ENCODE peak calls at places on chromosomes 6 and 20, in six cellular contexts. One of them, this sample, is unnamed.

GRCh38 chr6:39887692-39888450 is 46.4 kb downstream of the MOCS1 start:
- DNase-seq in K562: no peak
- DNase-seq in IMR-90: peak; percentile 95
- DNase-seq in uterus: peak; percentile 78
- DNase-seq in ovary: peak; percentile 81
- DNase-seq in A549: peak; percentile 9
- DNase-seq in this sample: no peak

GRCh38 chr6:131065112-131065823 is 2.2 kb upstream of the EPB41L2 start:
- DNase-seq in K562: no peak
- DNase-seq in IMR-90: no peak
- DNase-seq in uterus: no peak
- DNase-seq in ovary: no peak
- DNase-seq in A549: no peak
- DNase-seq in this sample: no peak

GRCh38 chr6:30810813-30811329 is 66.5 kb upstream of the IER3 start:
- DNase-seq in K562: no peak
- DNase-seq in IMR-90: no peak
- DNase-seq in uterus: no peak
- DNase-seq in ovary: no peak
- DNase-seq in A549: no peak
- DNase-seq in this sample: peak; percentile 73

GRCh38 chr6:25882066-25882496 is 8.0 kb upstream of the SLC17A3 start:
- DNase-seq in K562: no peak
- DNase-seq in IMR-90: no peak
- DNase-seq in uterus: peak; percentile 11
- DNase-seq in ovary: peak; percentile 9
- DNase-seq in A549: peak; percentile 77
- DNase-seq in this sample: no peak

GRCh38 chr6:124057448-124057847 is 253.8 kb downstream of the NKAIN2 start:
- DNase-seq in K562: no peak
- DNase-seq in IMR-90: no peak
- DNase-seq in uterus: no peak
- DNase-seq in ovary: no peak
- DNase-seq in A549: no peak
- DNase-seq in this sample: no peak

GRCh38 chr20:21496452-21496851 is 17.4 kb downstream of the NKX2-2 start:
- DNase-seq in K562: no peak
- DNase-seq in IMR-90: no peak
- DNase-seq in uterus: no peak
- DNase-seq in ovary: no peak
- DNase-seq in A549: no peak
- DNase-seq in this sample: no peak

GRCh38 chr6:20044883-20045282 is 167.4 kb downstream of the MBOAT1 start:
- DNase-seq in K562: no peak
- DNase-seq in IMR-90: no peak
- DNase-seq in uterus: no peak
- DNase-seq in ovary: no peak
- DNase-seq in A549: no peak
- DNase-seq in this sample: no peak

GRCh38 chr6:4997862-4998261 is 6.0 kb downstream of the RPP40 start:
- DNase-seq in K562: no peak
- DNase-seq in IMR-90: no peak
- DNase-seq in uterus: no peak
- DNase-seq in ovary: no peak
- DNase-seq in A549: no peak
- DNase-seq in this sample: no peak

GRCh38 chr6:138692058-138692977 is 81.3 kb upstream of the CCDC28A start:
- DNase-seq in K562: peak; percentile 92
- DNase-seq in IMR-90: peak; percentile 50
- DNase-seq in uterus: peak; percentile 68
- DNase-seq in ovary: peak; percentile 42
- DNase-seq in A549: peak; percentile 42
- DNase-seq in this sample: peak; percentile 66

GRCh38 chr6:170207586-170207985 is 83.3 kb downstream of the DLL1 start:
- DNase-seq in K562: no peak
- DNase-seq in IMR-90: no peak
- DNase-seq in uterus: no peak
- DNase-seq in ovary: no peak
- DNase-seq in A549: no peak
- DNase-seq in this sample: peak; percentile 2

GRCh38 chr6:82589509-82590206 is 226.0 kb downstream of the TPBG start:
- DNase-seq in K562: no peak
- DNase-seq in IMR-90: peak; percentile 64
- DNase-seq in uterus: no peak
- DNase-seq in ovary: no peak
- DNase-seq in A549: peak; percentile 67
- DNase-seq in this sample: no peak

GRCh38 chr6:111870751-111871064 is 2.5 kb downstream of the FYN start:
- DNase-seq in K562: no peak
- DNase-seq in IMR-90: no peak
- DNase-seq in uterus: no peak
- DNase-seq in ovary: no peak
- DNase-seq in A549: no peak
- DNase-seq in this sample: no peak

GRCh38 chr6:107423474-107423873 is 35.9 kb downstream of the PDSS2 start:
- DNase-seq in K562: no peak
- DNase-seq in IMR-90: no peak
- DNase-seq in uterus: no peak
- DNase-seq in ovary: no peak
- DNase-seq in A549: no peak
- DNase-seq in this sample: no peak

GRCh38 chr6:63597142-63598000 is 25.1 kb downstream of the LOC128125822 start:
- DNase-seq in K562: no peak
- DNase-seq in IMR-90: no peak
- DNase-seq in uterus: no peak
- DNase-seq in ovary: no peak
- DNase-seq in A549: no peak
- DNase-seq in this sample: no peak

GRCh38 chr6:14270925-14271791 is 153.6 kb downstream of the CD83 start:
- DNase-seq in K562: peak; percentile 54
- DNase-seq in IMR-90: peak; percentile 74
- DNase-seq in uterus: no peak
- DNase-seq in ovary: no peak
- DNase-seq in A549: peak; percentile 92
- DNase-seq in this sample: no peak

GRCh38 chr6:19866900-19867627 is 29.9 kb downstream of the ID4 start:
- DNase-seq in K562: no peak
- DNase-seq in IMR-90: peak; percentile 55
- DNase-seq in uterus: no peak
- DNase-seq in ovary: no peak
- DNase-seq in A549: no peak
- DNase-seq in this sample: peak; percentile 9

GRCh38 chr6:170178561-170179477 is 112.1 kb downstream of the DLL1 start:
- DNase-seq in K562: no peak
- DNase-seq in IMR-90: peak; percentile 21
- DNase-seq in uterus: no peak
- DNase-seq in ovary: no peak
- DNase-seq in A549: no peak
- DNase-seq in this sample: peak; percentile 88

GRCh38 chr20:41167481-41168253 is 30.3 kb downstream of the PLCG1 start:
- DNase-seq in K562: no peak
- DNase-seq in IMR-90: no peak
- DNase-seq in uterus: no peak
- DNase-seq in ovary: no peak
- DNase-seq in A549: no peak
- DNase-seq in this sample: no peak

GRCh38 chr6:141580988-141581387 is 551.7 kb upstream of the GJE1 start:
- DNase-seq in K562: no peak
- DNase-seq in IMR-90: peak; percentile 36
- DNase-seq in uterus: no peak
- DNase-seq in ovary: no peak
- DNase-seq in A549: no peak
- DNase-seq in this sample: no peak

GRCh38 chr6:56430629-56431600 is 183.5 kb upstream of the COL21A1 start:
- DNase-seq in K562: no peak
- DNase-seq in IMR-90: no peak
- DNase-seq in uterus: no peak
- DNase-seq in ovary: no peak
- DNase-seq in A549: no peak
- DNase-seq in this sample: no peak

GRCh38 chr6:31336872-31337496 is 20.0 kb downstream of the HLA-B start:
- DNase-seq in K562: no peak
- DNase-seq in IMR-90: no peak
- DNase-seq in uterus: no peak
- DNase-seq in ovary: no peak
- DNase-seq in A549: peak; percentile 22
- DNase-seq in this sample: no peak

GRCh38 chr20:44187054-44187762 is at the start of gene JPH2:
- DNase-seq in K562: no peak
- DNase-seq in IMR-90: peak; percentile 67
- DNase-seq in uterus: peak; percentile 79
- DNase-seq in ovary: peak; percentile 27
- DNase-seq in A549: peak; percentile 60
- DNase-seq in this sample: no peak

GRCh38 chr20:11057624-11058023 is 383.8 kb upstream of the JAG1 start:
- DNase-seq in K562: no peak
- DNase-seq in IMR-90: peak; percentile 55
- DNase-seq in uterus: no peak
- DNase-seq in ovary: no peak
- DNase-seq in A549: peak; percentile 6
- DNase-seq in this sample: no peak

GRCh38 chr6:154995241-154996162 is at the start of gene TIAM2:
- DNase-seq in K562: no peak
- DNase-seq in IMR-90: no peak
- DNase-seq in uterus: no peak
- DNase-seq in ovary: no peak
- DNase-seq in A549: peak; percentile 13
- DNase-seq in this sample: no peak

GRCh38 chr20:34861386-34862084 is 11.1 kb downstream of the GGT7 start:
- DNase-seq in K562: no peak
- DNase-seq in IMR-90: no peak
- DNase-seq in uterus: no peak
- DNase-seq in ovary: no peak
- DNase-seq in A549: no peak
- DNase-seq in this sample: peak; percentile 70

GRCh38 chr6:94341173-94341572 is 921.8 kb upstream of the EPHA7 start:
- DNase-seq in K562: no peak
- DNase-seq in IMR-90: no peak
- DNase-seq in uterus: no peak
- DNase-seq in ovary: no peak
- DNase-seq in A549: no peak
- DNase-seq in this sample: no peak

GRCh38 chr6:71502961-71503360 is 214.3 kb downstream of the OGFRL1 start:
- DNase-seq in K562: no peak
- DNase-seq in IMR-90: no peak
- DNase-seq in uterus: no peak
- DNase-seq in ovary: no peak
- DNase-seq in A549: no peak
- DNase-seq in this sample: no peak

GRCh38 chr6:79895382-79896100 is 51.8 kb downstream of the ELOVL4 start:
- DNase-seq in K562: no peak
- DNase-seq in IMR-90: no peak
- DNase-seq in uterus: no peak
- DNase-seq in ovary: no peak
- DNase-seq in A549: no peak
- DNase-seq in this sample: no peak

GRCh38 chr6:156869986-156870398 is 92.8 kb downstream of the ARID1B start:
- DNase-seq in K562: no peak
- DNase-seq in IMR-90: no peak
- DNase-seq in uterus: no peak
- DNase-seq in ovary: no peak
- DNase-seq in A549: no peak
- DNase-seq in this sample: no peak

DNA sequence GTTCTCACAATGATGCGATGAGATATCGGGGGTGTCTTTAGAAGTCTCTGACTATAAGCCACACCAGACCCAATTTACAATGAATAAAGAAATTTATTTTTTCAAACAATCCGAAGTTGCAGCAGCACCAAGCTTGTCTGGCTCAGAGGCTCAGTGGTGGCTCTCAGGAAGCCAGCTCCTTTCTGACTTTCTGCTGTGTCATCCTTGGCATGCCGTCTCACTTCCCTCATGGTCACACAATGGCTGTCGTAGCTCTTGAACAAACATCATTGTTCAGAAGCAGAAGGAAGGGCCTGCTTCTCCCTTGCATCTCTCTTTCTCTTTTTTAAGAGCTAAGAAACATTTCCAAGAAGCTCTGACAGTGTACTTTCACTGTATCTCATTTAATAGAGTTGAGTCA is 299.0 kb downstream of the DOK5 start:
- DNase-seq in K562: no peak
- DNase-seq in IMR-90: no peak
- DNase-seq in uterus: no peak
- DNase-seq in ovary: no peak
- DNase-seq in A549: peak; percentile 13
- DNase-seq in this sample: no peak
- TF ChIP-seq POLR2A in K562: no peak
- TF ChIP-seq POLR2A in IMR-90: no peak
- TF ChIP-seq POLR2A in uterus: no peak
- TF ChIP-seq POLR2A in ovary: no peak
- TF ChIP-seq POLR2A in A549: no peak
- TF ChIP-seq POLR2A in this sample: no peak

GRCh38 chr6:43505718-43506117 is 4.4 kb downstream of the LRRC73 start:
- DNase-seq in K562: no peak
- DNase-seq in IMR-90: no peak
- DNase-seq in uterus: no peak
- DNase-seq in ovary: no peak
- DNase-seq in A549: no peak
- DNase-seq in this sample: no peak
- TF ChIP-seq CTCF in K562: no peak
- TF ChIP-seq CTCF in IMR-90: no peak
- TF ChIP-seq CTCF in uterus: no peak
- TF ChIP-seq CTCF in ovary: no peak
- TF ChIP-seq CTCF in A549: no peak
- TF ChIP-seq CTCF in this sample: no peak

DNA sequence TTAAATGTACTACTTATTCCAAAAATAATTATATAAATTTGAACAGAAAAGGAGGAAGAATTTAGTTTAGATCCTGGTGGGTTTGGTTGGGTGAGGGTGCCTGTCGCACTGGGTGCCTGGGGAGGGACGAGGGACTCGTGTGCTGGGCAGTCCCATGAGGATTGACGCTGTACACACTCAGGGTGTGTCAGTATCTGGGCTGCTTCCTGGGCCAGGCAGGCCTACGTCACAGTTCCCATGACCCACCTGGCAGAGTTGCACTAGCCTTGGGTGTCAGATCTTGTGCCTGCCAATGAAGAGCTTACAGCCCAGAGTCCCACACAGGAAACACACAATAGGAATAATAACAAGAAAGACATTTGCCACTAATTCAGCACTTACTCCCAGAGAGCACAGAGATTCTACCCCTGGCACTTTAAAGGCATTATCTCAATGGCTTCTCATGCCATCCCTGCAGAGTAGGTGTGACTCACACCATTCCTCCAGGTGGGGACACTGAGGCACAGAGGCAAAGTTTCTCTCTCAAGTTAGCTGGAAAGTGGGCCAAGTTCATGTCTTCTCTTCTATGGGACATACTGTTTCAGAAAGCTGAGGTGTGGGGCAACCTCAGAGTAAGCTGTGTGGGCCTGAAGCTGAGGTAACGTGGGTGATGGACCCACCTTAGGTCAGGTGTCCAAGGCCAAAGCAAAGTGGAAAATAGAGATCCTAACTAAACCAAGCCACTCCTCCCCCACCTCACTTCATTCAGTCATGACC is 1.3 kb upstream of the SDCBP2 start:
- DNase-seq in K562: no peak
- DNase-seq in IMR-90: no peak
- DNase-seq in uterus: peak; percentile 65
- DNase-seq in ovary: peak; percentile 38
- DNase-seq in A549: peak; percentile 19
- DNase-seq in this sample: no peak
- TF ChIP-seq POLR2A in K562: no peak
- TF ChIP-seq POLR2A in IMR-90: no peak
- TF ChIP-seq POLR2A in uterus: no peak
- TF ChIP-seq POLR2A in ovary: no peak
- TF ChIP-seq POLR2A in A549: no peak
- TF ChIP-seq POLR2A in this sample: no peak

GRCh38 chr20:48012401-48012974 is 227.2 kb upstream of the SULF2 start:
- DNase-seq in K562: peak; percentile 17
- DNase-seq in IMR-90: peak; percentile 45
- DNase-seq in uterus: no peak
- DNase-seq in ovary: no peak
- DNase-seq in A549: peak; percentile 21
- DNase-seq in this sample: no peak
- TF ChIP-seq CTCF in K562: no peak
- TF ChIP-seq CTCF in IMR-90: no peak
- TF ChIP-seq CTCF in uterus: no peak
- TF ChIP-seq CTCF in ovary: no peak
- TF ChIP-seq CTCF in A549: no peak
- TF ChIP-seq CTCF in this sample: no peak